ENCODE peak calls at places on chromosomes 7 and 10, in six cellular contexts. One of them, this sample, is unnamed.

GRCh38 chr7:155352753-155353115 is 55.1 kb downstream of the INSIG1 start:
- DNase-seq in foreskin fibroblast: no peak
- DNase-seq in psoas muscle: no peak
- DNase-seq in ACHN: no peak
- DNase-seq in amniotic stem cell: no peak
- DNase-seq in left ventricle myocardium inferior: no peak
- DNase-seq in this sample: no peak

GRCh38 chr10:92848441-92849233 is at the start of gene EXOC6:
- DNase-seq in ACHN: peak; percentile 86
- DNase-seq in foreskin fibroblast: peak; percentile 93
- DNase-seq in left ventricle myocardium inferior: peak; percentile 84
- DNase-seq in psoas muscle: peak; percentile 91
- DNase-seq in amniotic stem cell: peak; percentile 65
- DNase-seq in this sample: no peak

GRCh38 chr10:77582710-77583115 is 54.9 kb downstream of the KCNMA1 start:
- DNase-seq in foreskin fibroblast: peak; percentile 87
- DNase-seq in psoas muscle: peak; percentile 67
- DNase-seq in amniotic stem cell: peak; percentile 50
- DNase-seq in left ventricle myocardium inferior: no peak
- DNase-seq in ACHN: peak; percentile 92
- DNase-seq in this sample: no peak

GRCh38 chr7:106625678-106626301 is 35.2 kb downstream of the CCDC71L start:
- DNase-seq in amniotic stem cell: no peak
- DNase-seq in foreskin fibroblast: no peak
- DNase-seq in left ventricle myocardium inferior: no peak
- DNase-seq in psoas muscle: no peak
- DNase-seq in ACHN: no peak
- DNase-seq in this sample: no peak

GRCh38 chr10:102824695-102825094 is 12.5 kb downstream of the CYP17A1 start:
- DNase-seq in amniotic stem cell: no peak
- DNase-seq in left ventricle myocardium inferior: no peak
- DNase-seq in psoas muscle: no peak
- DNase-seq in foreskin fibroblast: no peak
- DNase-seq in ACHN: no peak
- DNase-seq in this sample: no peak

GRCh38 chr10:18144928-18145327 is 4.7 kb downstream of the CACNB2 start:
- DNase-seq in left ventricle myocardium inferior: peak; percentile 62
- DNase-seq in foreskin fibroblast: peak; percentile 61
- DNase-seq in ACHN: no peak
- DNase-seq in amniotic stem cell: no peak
- DNase-seq in psoas muscle: no peak
- DNase-seq in this sample: no peak

GRCh38 chr7:39132306-39132705 is 154.6 kb downstream of the POU6F2 start:
- DNase-seq in foreskin fibroblast: no peak
- DNase-seq in amniotic stem cell: no peak
- DNase-seq in psoas muscle: no peak
- DNase-seq in ACHN: no peak
- DNase-seq in left ventricle myocardium inferior: no peak
- DNase-seq in this sample: no peak

GRCh38 chr7:21427861-21428641 is at the start of gene SP4:
- DNase-seq in ACHN: peak; percentile 99
- DNase-seq in left ventricle myocardium inferior: peak; percentile 96
- DNase-seq in amniotic stem cell: peak; percentile 91
- DNase-seq in psoas muscle: peak; percentile 98
- DNase-seq in foreskin fibroblast: peak; percentile 98
- DNase-seq in this sample: peak; percentile 60

GRCh38 chr7:97003262-97004236 is 1.8 kb upstream of the DLX6 start:
- DNase-seq in ACHN: no peak
- DNase-seq in psoas muscle: no peak
- DNase-seq in foreskin fibroblast: no peak
- DNase-seq in amniotic stem cell: no peak
- DNase-seq in left ventricle myocardium inferior: no peak
- DNase-seq in this sample: no peak

GRCh38 chr7:135708041-135708440 is 19.9 kb downstream of the SLC13A4 start:
- DNase-seq in amniotic stem cell: no peak
- DNase-seq in left ventricle myocardium inferior: no peak
- DNase-seq in ACHN: no peak
- DNase-seq in foreskin fibroblast: no peak
- DNase-seq in psoas muscle: no peak
- DNase-seq in this sample: no peak

GRCh38 chr10:127740596-127740995 is 3.6 kb downstream of the FOXI2 start:
- DNase-seq in amniotic stem cell: no peak
- DNase-seq in psoas muscle: no peak
- DNase-seq in left ventricle myocardium inferior: no peak
- DNase-seq in ACHN: no peak
- DNase-seq in foreskin fibroblast: no peak
- DNase-seq in this sample: no peak

GRCh38 chr10:16915308-16915707 is 98.1 kb upstream of the RSU1 start:
- DNase-seq in ACHN: no peak
- DNase-seq in psoas muscle: no peak
- DNase-seq in amniotic stem cell: no peak
- DNase-seq in foreskin fibroblast: no peak
- DNase-seq in left ventricle myocardium inferior: no peak
- DNase-seq in this sample: no peak

GRCh38 chr10:110612629-110613028 is 31.5 kb upstream of the RBM20 start:
- DNase-seq in foreskin fibroblast: no peak
- DNase-seq in psoas muscle: no peak
- DNase-seq in left ventricle myocardium inferior: no peak
- DNase-seq in amniotic stem cell: no peak
- DNase-seq in ACHN: no peak
- DNase-seq in this sample: no peak

GRCh38 chr7:131225619-131226101 is 102.0 kb upstream of the MKLN1 start:
- DNase-seq in ACHN: peak; percentile 92
- DNase-seq in amniotic stem cell: no peak
- DNase-seq in foreskin fibroblast: no peak
- DNase-seq in psoas muscle: no peak
- DNase-seq in left ventricle myocardium inferior: peak; percentile 25
- DNase-seq in this sample: no peak

GRCh38 chr10:19719320-19719719 is 96.9 kb upstream of the PLXDC2 start:
- DNase-seq in foreskin fibroblast: peak; percentile 69
- DNase-seq in left ventricle myocardium inferior: no peak
- DNase-seq in ACHN: no peak
- DNase-seq in amniotic stem cell: no peak
- DNase-seq in psoas muscle: no peak
- DNase-seq in this sample: peak; percentile 44

GRCh38 chr7:26305869-26306665 is 14.4 kb downstream of the SNX10 start:
- DNase-seq in amniotic stem cell: no peak
- DNase-seq in left ventricle myocardium inferior: no peak
- DNase-seq in foreskin fibroblast: no peak
- DNase-seq in psoas muscle: no peak
- DNase-seq in ACHN: no peak
- DNase-seq in this sample: no peak

GRCh38 chr7:191105-192034 is 1.0 kb upstream of the FAM20C start:
- DNase-seq in left ventricle myocardium inferior: peak; percentile 45
- DNase-seq in amniotic stem cell: peak; percentile 48
- DNase-seq in foreskin fibroblast: peak; percentile 95
- DNase-seq in psoas muscle: peak; percentile 78
- DNase-seq in ACHN: peak; percentile 59
- DNase-seq in this sample: peak; percentile 43

GRCh38 chr10:61964059-61964709 is 62.7 kb downstream of the ARID5B start:
- DNase-seq in psoas muscle: no peak
- DNase-seq in amniotic stem cell: no peak
- DNase-seq in ACHN: no peak
- DNase-seq in left ventricle myocardium inferior: no peak
- DNase-seq in foreskin fibroblast: no peak
- DNase-seq in this sample: no peak

GRCh38 chr7:128129224-128129864 is 98.1 kb upstream of the LRRC4 start:
- DNase-seq in psoas muscle: no peak
- DNase-seq in ACHN: no peak
- DNase-seq in left ventricle myocardium inferior: no peak
- DNase-seq in amniotic stem cell: no peak
- DNase-seq in foreskin fibroblast: no peak
- DNase-seq in this sample: no peak

GRCh38 chr10:77478248-77478963 is 159.2 kb downstream of the KCNMA1 start:
- DNase-seq in amniotic stem cell: peak; percentile 68
- DNase-seq in ACHN: peak; percentile 75
- DNase-seq in foreskin fibroblast: peak; percentile 92
- DNase-seq in psoas muscle: no peak
- DNase-seq in left ventricle myocardium inferior: no peak
- DNase-seq in this sample: no peak

GRCh38 chr7:101195884-101196283 is 5.0 kb downstream of the MOGAT3 start:
- DNase-seq in foreskin fibroblast: no peak
- DNase-seq in psoas muscle: no peak
- DNase-seq in ACHN: no peak
- DNase-seq in left ventricle myocardium inferior: no peak
- DNase-seq in amniotic stem cell: no peak
- DNase-seq in this sample: no peak

GRCh38 chr7:2626498-2627117 is 5.2 kb upstream of the TTYH3 start:
- DNase-seq in ACHN: no peak
- DNase-seq in left ventricle myocardium inferior: peak; percentile 49
- DNase-seq in amniotic stem cell: no peak
- DNase-seq in psoas muscle: no peak
- DNase-seq in foreskin fibroblast: peak; percentile 84
- DNase-seq in this sample: no peak

GRCh38 chr10:68989317-68989990 is 851 bp downstream of the KIFBP start:
- DNase-seq in left ventricle myocardium inferior: no peak
- DNase-seq in amniotic stem cell: no peak
- DNase-seq in psoas muscle: no peak
- DNase-seq in ACHN: peak; percentile 40
- DNase-seq in foreskin fibroblast: peak; percentile 41
- DNase-seq in this sample: no peak

GRCh38 chr7:24828871-24829661 is 71.8 kb upstream of the GSDME start:
- DNase-seq in amniotic stem cell: no peak
- DNase-seq in foreskin fibroblast: no peak
- DNase-seq in psoas muscle: no peak
- DNase-seq in left ventricle myocardium inferior: no peak
- DNase-seq in ACHN: no peak
- DNase-seq in this sample: no peak

GRCh38 chr7:75993689-75994387 is 557 bp downstream of the TMEM120A start:
- DNase-seq in foreskin fibroblast: peak; percentile 74
- DNase-seq in ACHN: peak; percentile 71
- DNase-seq in psoas muscle: peak; percentile 88
- DNase-seq in left ventricle myocardium inferior: peak; percentile 78
- DNase-seq in amniotic stem cell: peak; percentile 44
- DNase-seq in this sample: no peak

GRCh38 chr10:131889755-131890154 is 11.1 kb upstream of the PPP2R2D start:
- DNase-seq in foreskin fibroblast: no peak
- DNase-seq in left ventricle myocardium inferior: no peak
- DNase-seq in psoas muscle: no peak
- DNase-seq in amniotic stem cell: no peak
- DNase-seq in ACHN: no peak
- DNase-seq in this sample: no peak

GRCh38 chr10:49241365-49241764 is 53.2 kb upstream of the TMEM273 start:
- DNase-seq in psoas muscle: no peak
- DNase-seq in left ventricle myocardium inferior: peak; percentile 47
- DNase-seq in ACHN: no peak
- DNase-seq in amniotic stem cell: no peak
- DNase-seq in foreskin fibroblast: no peak
- DNase-seq in this sample: no peak

This sample was measured in retinal pigment epithelial cell.